ENCODE peak calls at places on chromosomes 6 and 20, in four cellular contexts. One of them, this sample, is unnamed.

GRCh38 chr6:23106951-23107350 is 537.6 kb downstream of the HDGFL1 start:
- DNase-seq in Ammon's horn: no peak
- DNase-seq in NCI-H1105: no peak
- DNase-seq in CD8-positive, alpha-beta memory T cell: no peak
- DNase-seq in this sample: no peak

GRCh38 chr20:59581983-59582679 is 22.2 kb upstream of the PHACTR3 start:
- DNase-seq in Ammon's horn: no peak
- DNase-seq in NCI-H1105: no peak
- DNase-seq in CD8-positive, alpha-beta memory T cell: no peak
- DNase-seq in this sample: no peak

GRCh38 chr6:167005350-167006159 is 6.4 kb downstream of the CEP43 start:
- DNase-seq in Ammon's horn: peak; percentile 50
- DNase-seq in NCI-H1105: peak; percentile 37
- DNase-seq in CD8-positive, alpha-beta memory T cell: no peak
- DNase-seq in this sample: no peak

GRCh38 chr6:119119989-119120388 is 41.5 kb upstream of the FAM184A start:
- DNase-seq in Ammon's horn: no peak
- DNase-seq in NCI-H1105: no peak
- DNase-seq in CD8-positive, alpha-beta memory T cell: no peak
- DNase-seq in this sample: no peak

GRCh38 chr6:18976966-18977365 is 589.8 kb downstream of the RNF144B start:
- DNase-seq in Ammon's horn: no peak
- DNase-seq in NCI-H1105: no peak
- DNase-seq in CD8-positive, alpha-beta memory T cell: no peak
- DNase-seq in this sample: no peak

GRCh38 chr6:30714263-30714662 is 2.8 kb downstream of the MDC1 start:
- DNase-seq in Ammon's horn: no peak
- DNase-seq in NCI-H1105: no peak
- DNase-seq in CD8-positive, alpha-beta memory T cell: no peak
- DNase-seq in this sample: no peak

GRCh38 chr6:170041526-170041925 is 249.4 kb downstream of the DLL1 start:
- DNase-seq in Ammon's horn: no peak
- DNase-seq in NCI-H1105: no peak
- DNase-seq in CD8-positive, alpha-beta memory T cell: no peak
- DNase-seq in this sample: no peak

GRCh38 chr6:3737149-3737830 is 14.2 kb downstream of the PXDC1 start:
- DNase-seq in Ammon's horn: no peak
- DNase-seq in NCI-H1105: no peak
- DNase-seq in CD8-positive, alpha-beta memory T cell: no peak
- DNase-seq in this sample: no peak

GRCh38 chr6:11146117-11146826 is 34.7 kb upstream of the ERVFRD-1 start:
- DNase-seq in Ammon's horn: no peak
- DNase-seq in NCI-H1105: no peak
- DNase-seq in CD8-positive, alpha-beta memory T cell: no peak
- DNase-seq in this sample: no peak

GRCh38 chr20:20498081-20498861 is 130.4 kb downstream of the INSM1 start:
- DNase-seq in Ammon's horn: peak; percentile 78
- DNase-seq in NCI-H1105: peak; percentile 79
- DNase-seq in CD8-positive, alpha-beta memory T cell: no peak
- DNase-seq in this sample: peak; percentile 79

GRCh38 chr20:47377122-47377722 is 20.7 kb upstream of the ZMYND8 start:
- DNase-seq in Ammon's horn: no peak
- DNase-seq in NCI-H1105: no peak
- DNase-seq in CD8-positive, alpha-beta memory T cell: no peak
- DNase-seq in this sample: no peak

GRCh38 chr6:29082457-29082856 is 4.7 kb downstream of the OR2B3 start:
- DNase-seq in Ammon's horn: no peak
- DNase-seq in NCI-H1105: no peak
- DNase-seq in CD8-positive, alpha-beta memory T cell: no peak
- DNase-seq in this sample: no peak

GRCh38 chr20:36017034-36017951 is 48.9 kb downstream of the CNBD2 start:
- DNase-seq in Ammon's horn: no peak
- DNase-seq in NCI-H1105: no peak
- DNase-seq in CD8-positive, alpha-beta memory T cell: no peak
- DNase-seq in this sample: no peak

GRCh38 chr20:63068711-63069367 is 62.1 kb upstream of the BHLHE23 start:
- DNase-seq in Ammon's horn: no peak
- DNase-seq in NCI-H1105: no peak
- DNase-seq in CD8-positive, alpha-beta memory T cell: no peak
- DNase-seq in this sample: no peak

GRCh38 chr6:2426561-2427340 is 181.3 kb upstream of the GMDS start:
- DNase-seq in Ammon's horn: no peak
- DNase-seq in NCI-H1105: no peak
- DNase-seq in CD8-positive, alpha-beta memory T cell: no peak
- DNase-seq in this sample: no peak

GRCh38 chr6:133033263-133033662 is 207.9 kb upstream of the EYA4 start:
- DNase-seq in Ammon's horn: no peak
- DNase-seq in NCI-H1105: no peak
- DNase-seq in CD8-positive, alpha-beta memory T cell: no peak
- DNase-seq in this sample: no peak

GRCh38 chr20:51631011-51631950 is 88.8 kb upstream of the NFATC2 start:
- DNase-seq in Ammon's horn: no peak
- DNase-seq in NCI-H1105: no peak
- DNase-seq in CD8-positive, alpha-beta memory T cell: no peak
- DNase-seq in this sample: no peak

GRCh38 chr6:39287601-39288000 is 26.6 kb downstream of the KCNK17 start:
- DNase-seq in Ammon's horn: no peak
- DNase-seq in NCI-H1105: no peak
- DNase-seq in CD8-positive, alpha-beta memory T cell: no peak
- DNase-seq in this sample: no peak

GRCh38 chr20:1287787-1288569 is 21.9 kb downstream of the SNPH start:
- DNase-seq in Ammon's horn: no peak
- DNase-seq in NCI-H1105: no peak
- DNase-seq in CD8-positive, alpha-beta memory T cell: no peak
- DNase-seq in this sample: no peak

GRCh38 chr6:11363881-11364576 is 131.6 kb upstream of the NEDD9 start:
- DNase-seq in Ammon's horn: no peak
- DNase-seq in NCI-H1105: no peak
- DNase-seq in CD8-positive, alpha-beta memory T cell: no peak
- DNase-seq in this sample: no peak

GRCh38 chr20:42595625-42596024 is 594.1 kb downstream of the PTPRT start:
- DNase-seq in Ammon's horn: no peak
- DNase-seq in NCI-H1105: no peak
- DNase-seq in CD8-positive, alpha-beta memory T cell: no peak
- DNase-seq in this sample: no peak

GRCh38 chr6:5995705-5996686 is 10.7 kb downstream of the NRN1 start:
- DNase-seq in Ammon's horn: peak; percentile 61
- DNase-seq in NCI-H1105: no peak
- DNase-seq in CD8-positive, alpha-beta memory T cell: peak; percentile 22
- DNase-seq in this sample: no peak

GRCh38 chr6:89371849-89372505 is 19.5 kb upstream of the UBE2J1 start:
- DNase-seq in Ammon's horn: peak; percentile 92
- DNase-seq in NCI-H1105: peak; percentile 43
- DNase-seq in CD8-positive, alpha-beta memory T cell: peak; percentile 61
- DNase-seq in this sample: peak; percentile 90

GRCh38 chr6:159935633-159936032 is 33.2 kb upstream of the IGF2R start:
- DNase-seq in Ammon's horn: no peak
- DNase-seq in NCI-H1105: no peak
- DNase-seq in CD8-positive, alpha-beta memory T cell: no peak
- DNase-seq in this sample: no peak

GRCh38 chr6:96792791-96793190 is 44.5 kb downstream of the GPR63 start:
- DNase-seq in Ammon's horn: no peak
- DNase-seq in NCI-H1105: no peak
- DNase-seq in CD8-positive, alpha-beta memory T cell: no peak
- DNase-seq in this sample: no peak

GRCh38 chr20:33612001-33612400 is 50.1 kb upstream of the C20orf144 start:
- DNase-seq in Ammon's horn: no peak
- DNase-seq in NCI-H1105: no peak
- DNase-seq in CD8-positive, alpha-beta memory T cell: no peak
- DNase-seq in this sample: no peak

GRCh38 chr6:45378324-45378926 is 691 bp upstream of the SUPT3H start:
- DNase-seq in Ammon's horn: peak; percentile 67
- DNase-seq in NCI-H1105: no peak
- DNase-seq in CD8-positive, alpha-beta memory T cell: peak; percentile 3
- DNase-seq in this sample: no peak

GRCh38 chr6:76876922-76877553 is 586.3 kb downstream of the HTR1B start:
- DNase-seq in Ammon's horn: no peak
- DNase-seq in NCI-H1105: peak; percentile 81
- DNase-seq in CD8-positive, alpha-beta memory T cell: no peak
- DNase-seq in this sample: no peak

GRCh38 chr20:2283706-2284423 is 11.9 kb upstream of the TGM3 start:
- DNase-seq in Ammon's horn: no peak
- DNase-seq in NCI-H1105: no peak
- DNase-seq in CD8-positive, alpha-beta memory T cell: no peak
- DNase-seq in this sample: no peak

GRCh38 chr20:61697666-61698597 is 367.7 kb downstream of the TAF4 start:
- DNase-seq in Ammon's horn: no peak
- DNase-seq in NCI-H1105: no peak
- DNase-seq in CD8-positive, alpha-beta memory T cell: no peak
- DNase-seq in this sample: no peak

GRCh38 chr6:10180138-10181074 is 234.5 kb downstream of the TFAP2A start:
- DNase-seq in Ammon's horn: no peak
- DNase-seq in NCI-H1105: peak; percentile 79
- DNase-seq in CD8-positive, alpha-beta memory T cell: no peak
- DNase-seq in this sample: no peak

GRCh38 chr6:134420638-134421181 is 102.8 kb upstream of the SGK1 start:
- DNase-seq in Ammon's horn: no peak
- DNase-seq in NCI-H1105: no peak
- DNase-seq in CD8-positive, alpha-beta memory T cell: no peak
- DNase-seq in this sample: no peak

GRCh38 chr6:35287671-35288396 is 9.8 kb upstream of the DEF6 start:
- DNase-seq in Ammon's horn: no peak
- DNase-seq in NCI-H1105: no peak
- DNase-seq in CD8-positive, alpha-beta memory T cell: no peak
- DNase-seq in this sample: peak; percentile 29

GRCh38 chr6:18154507-18155272 is at the start of gene TPMT:
- DNase-seq in Ammon's horn: no peak
- DNase-seq in NCI-H1105: peak; percentile 99
- DNase-seq in CD8-positive, alpha-beta memory T cell: no peak
- DNase-seq in this sample: no peak

GRCh38 chr6:111416529-111416928 is 66.5 kb downstream of the REV3L start:
- DNase-seq in Ammon's horn: no peak
- DNase-seq in NCI-H1105: no peak
- DNase-seq in CD8-positive, alpha-beta memory T cell: no peak
- DNase-seq in this sample: no peak

GRCh38 chr6:139583420-139583819 is 209.0 kb upstream of the CITED2 start:
- DNase-seq in Ammon's horn: no peak
- DNase-seq in NCI-H1105: no peak
- DNase-seq in CD8-positive, alpha-beta memory T cell: no peak
- DNase-seq in this sample: no peak

GRCh38 chr20:50398471-50399002 is 111.6 kb upstream of the PTPN1 start:
- DNase-seq in Ammon's horn: no peak
- DNase-seq in NCI-H1105: no peak
- DNase-seq in CD8-positive, alpha-beta memory T cell: no peak
- DNase-seq in this sample: no peak

GRCh38 chr6:83815631-83816030 is 37.5 kb upstream of the RIPPLY2 start:
- DNase-seq in Ammon's horn: no peak
- DNase-seq in NCI-H1105: no peak
- DNase-seq in CD8-positive, alpha-beta memory T cell: no peak
- DNase-seq in this sample: no peak